ENCODE peak calls at places on chromosomes 4 and X, in seven cellular contexts. V is DMS 273 treated with DMSO at 0.1 percent for 48 hours; U is stimulated activated CD4-positive, alpha-beta T cell treated with anti-CD3 and anti-CD28 coated beads, TNF-alpha, amount 100 ng/mL, for 1 hour; K is memory B cell; B is NCI-H2029 treated with DMSO at 0.1 percent for 48 hours; T is activated naive CD8-positive, alpha-beta T cell treated with anti-CD3 and anti-CD28 coated beads, Interleukin-2, amount 50 U/mL, for 24 hours; O is hypothalamus. D is an unnamed sample.

GRCh38 chrX:153312041-153312440 is 9.5 kb downstream of the PNMA6F start:
- DNase-seq in V (no peak), U (no peak), K (no peak), B (no peak), T (no peak), O (no peak), D (no peak)

GRCh38 chr4:22389240-22389871 is 126.5 kb downstream of the ADGRA3 start:
- DNase-seq in V (no peak), U (no peak), K (no peak), B (peak; percentile 39), T (peak; percentile 29), O (peak; percentile 54), D (peak; percentile 59)

GRCh38 chr4:138406881-138407280 is 164.7 kb upstream of the SLC7A11 start:
- DNase-seq in V (no peak), U (no peak), K (no peak), B (no peak), T (no peak), O (no peak), D (no peak)

GRCh38 chrX:23799469-23800065 is 16.6 kb downstream of the SAT1 start:
- DNase-seq in V (no peak), U (no peak), K (no peak), B (no peak), T (no peak), O (no peak), D (no peak)

GRCh38 chr4:20253799-20254409 is 2.2 kb downstream of the SLIT2 start:
- DNase-seq in V (no peak), U (no peak), K (no peak), B (no peak), T (no peak), O (no peak), D (no peak)

GRCh38 chrX:24561121-24561520 is 86.0 kb downstream of the PCYT1B start:
- DNase-seq in V (no peak), U (no peak), K (no peak), B (no peak), T (no peak), O (no peak), D (no peak)

GRCh38 chr4:7785017-7785416 is 154.6 kb downstream of the AFAP1 start:
- DNase-seq in V (no peak), U (no peak), K (no peak), B (no peak), T (no peak), O (no peak), D (no peak)

GRCh38 chrX:2928583-2929434 is at the start of gene ARSD:
- DNase-seq in V (peak; percentile 6), U (no peak), K (peak; percentile 31), B (no peak), T (peak; percentile 55), O (peak; percentile 31), D (no peak)

GRCh38 chr4:75244325-75244724 is 269.9 kb downstream of the RCHY1 start:
- DNase-seq in V (no peak), U (no peak), K (no peak), B (no peak), T (no peak), O (no peak), D (no peak)

GRCh38 chrX:46626566-46626965 is 53.0 kb downstream of the CHST7 start:
- DNase-seq in V (no peak), U (no peak), K (no peak), B (no peak), T (no peak), O (no peak), D (no peak)

GRCh38 chrX:3119376-3119775 is 78.1 kb downstream of the ARSF start:
- DNase-seq in V (no peak), U (no peak), K (no peak), B (no peak), T (no peak), O (no peak), D (no peak)

D was measured in MM.1S.